ENCODE peak calls at places on chromosomes 11 and 22, in eight cellular contexts. One of them, this sample, is unnamed.

GRCh38 chr11:134157451-134157850 is 66.3 kb downstream of the NCAPD3 start:
- DNase-seq in naive thymus-derived CD4-positive, alpha-beta T cell: no peak
- DNase-seq in OCI-LY7: no peak
- DNase-seq in right atrium auricular region: no peak
- DNase-seq in left ventricle myocardium inferior: no peak
- DNase-seq in tibial artery: no peak
- DNase-seq in A549: no peak
- DNase-seq in astrocyte: no peak
- DNase-seq in this sample: no peak

GRCh38 chr11:78350101-78350645 is 67.4 kb downstream of the GAB2 start:
- DNase-seq in naive thymus-derived CD4-positive, alpha-beta T cell: no peak
- DNase-seq in OCI-LY7: peak; percentile 20
- DNase-seq in right atrium auricular region: no peak
- DNase-seq in left ventricle myocardium inferior: no peak
- DNase-seq in tibial artery: no peak
- DNase-seq in A549: no peak
- DNase-seq in astrocyte: no peak
- DNase-seq in this sample: no peak

GRCh38 chr11:46367244-46367915 is 14.1 kb upstream of the MDK start:
- DNase-seq in naive thymus-derived CD4-positive, alpha-beta T cell: peak; percentile 84
- DNase-seq in OCI-LY7: peak; percentile 69
- DNase-seq in right atrium auricular region: no peak
- DNase-seq in left ventricle myocardium inferior: peak; percentile 75
- DNase-seq in tibial artery: peak; percentile 52
- DNase-seq in A549: peak; percentile 46
- DNase-seq in astrocyte: no peak
- DNase-seq in this sample: peak; percentile 62

GRCh38 chr11:91396243-91397133 is 828.1 kb upstream of the FAT3 start:
- DNase-seq in naive thymus-derived CD4-positive, alpha-beta T cell: no peak
- DNase-seq in OCI-LY7: no peak
- DNase-seq in right atrium auricular region: no peak
- DNase-seq in left ventricle myocardium inferior: no peak
- DNase-seq in tibial artery: no peak
- DNase-seq in A549: peak; percentile 98
- DNase-seq in astrocyte: peak; percentile 47
- DNase-seq in this sample: no peak

GRCh38 chr11:112364962-112365481 is 104.4 kb upstream of the PLET1 start:
- DNase-seq in naive thymus-derived CD4-positive, alpha-beta T cell: no peak
- DNase-seq in OCI-LY7: no peak
- DNase-seq in right atrium auricular region: no peak
- DNase-seq in left ventricle myocardium inferior: no peak
- DNase-seq in tibial artery: no peak
- DNase-seq in A549: peak; percentile 51
- DNase-seq in astrocyte: peak; percentile 82
- DNase-seq in this sample: no peak

GRCh38 chr11:10743354-10744035 is 7.6 kb upstream of the CTR9 start:
- DNase-seq in naive thymus-derived CD4-positive, alpha-beta T cell: peak; percentile 19
- DNase-seq in OCI-LY7: no peak
- DNase-seq in right atrium auricular region: no peak
- DNase-seq in left ventricle myocardium inferior: no peak
- DNase-seq in tibial artery: no peak
- DNase-seq in A549: no peak
- DNase-seq in astrocyte: no peak
- DNase-seq in this sample: no peak

GRCh38 chr11:20258496-20258895 is 98.2 kb upstream of the DBX1 start:
- DNase-seq in naive thymus-derived CD4-positive, alpha-beta T cell: no peak
- DNase-seq in OCI-LY7: no peak
- DNase-seq in right atrium auricular region: no peak
- DNase-seq in left ventricle myocardium inferior: no peak
- DNase-seq in tibial artery: no peak
- DNase-seq in A549: no peak
- DNase-seq in astrocyte: no peak
- DNase-seq in this sample: no peak

GRCh38 chr11:83292709-83293435 is 6.7 kb upstream of the CCDC90B start:
- DNase-seq in naive thymus-derived CD4-positive, alpha-beta T cell: peak; percentile 31
- DNase-seq in OCI-LY7: peak; percentile 75
- DNase-seq in right atrium auricular region: no peak
- DNase-seq in left ventricle myocardium inferior: no peak
- DNase-seq in tibial artery: no peak
- DNase-seq in A549: peak; percentile 67
- DNase-seq in astrocyte: peak; percentile 57
- DNase-seq in this sample: no peak

GRCh38 chr11:45079075-45079444 is 67.4 kb upstream of the PRDM11 start:
- DNase-seq in naive thymus-derived CD4-positive, alpha-beta T cell: no peak
- DNase-seq in OCI-LY7: peak; percentile 22
- DNase-seq in right atrium auricular region: no peak
- DNase-seq in left ventricle myocardium inferior: no peak
- DNase-seq in tibial artery: no peak
- DNase-seq in A549: no peak
- DNase-seq in astrocyte: no peak
- DNase-seq in this sample: no peak

GRCh38 chr11:19242184-19242932 is 1.6 kb upstream of the E2F8 start:
- DNase-seq in naive thymus-derived CD4-positive, alpha-beta T cell: no peak
- DNase-seq in OCI-LY7: no peak
- DNase-seq in right atrium auricular region: no peak
- DNase-seq in left ventricle myocardium inferior: no peak
- DNase-seq in tibial artery: no peak
- DNase-seq in A549: no peak
- DNase-seq in astrocyte: no peak
- DNase-seq in this sample: no peak

GRCh38 chr11:5304046-5304445 is 2.3 kb upstream of the OR51B4 start:
- DNase-seq in naive thymus-derived CD4-positive, alpha-beta T cell: no peak
- DNase-seq in OCI-LY7: no peak
- DNase-seq in right atrium auricular region: no peak
- DNase-seq in left ventricle myocardium inferior: no peak
- DNase-seq in tibial artery: no peak
- DNase-seq in A549: no peak
- DNase-seq in astrocyte: no peak
- DNase-seq in this sample: no peak

GRCh38 chr11:5303643-5304042 is 1.9 kb upstream of the OR51B4 start:
- DNase-seq in naive thymus-derived CD4-positive, alpha-beta T cell: no peak
- DNase-seq in OCI-LY7: no peak
- DNase-seq in right atrium auricular region: no peak
- DNase-seq in left ventricle myocardium inferior: no peak
- DNase-seq in tibial artery: no peak
- DNase-seq in A549: no peak
- DNase-seq in astrocyte: no peak
- DNase-seq in this sample: no peak

GRCh38 chr11:5310423-5310822 is 8.7 kb upstream of the OR51B4 start:
- DNase-seq in naive thymus-derived CD4-positive, alpha-beta T cell: no peak
- DNase-seq in OCI-LY7: no peak
- DNase-seq in right atrium auricular region: no peak
- DNase-seq in left ventricle myocardium inferior: no peak
- DNase-seq in tibial artery: no peak
- DNase-seq in A549: no peak
- DNase-seq in astrocyte: no peak
- DNase-seq in this sample: no peak

GRCh38 chr11:5301846-5302245 is at the start of gene OR51B4:
- DNase-seq in naive thymus-derived CD4-positive, alpha-beta T cell: no peak
- DNase-seq in OCI-LY7: no peak
- DNase-seq in right atrium auricular region: no peak
- DNase-seq in left ventricle myocardium inferior: no peak
- DNase-seq in tibial artery: no peak
- DNase-seq in A549: no peak
- DNase-seq in astrocyte: no peak
- DNase-seq in this sample: no peak

GRCh38 chr11:5307256-5308019 is 5.7 kb upstream of the OR51B4 start:
- DNase-seq in naive thymus-derived CD4-positive, alpha-beta T cell: no peak
- DNase-seq in OCI-LY7: no peak
- DNase-seq in right atrium auricular region: no peak
- DNase-seq in left ventricle myocardium inferior: no peak
- DNase-seq in tibial artery: no peak
- DNase-seq in A549: no peak
- DNase-seq in astrocyte: no peak
- DNase-seq in this sample: no peak
- H3K4me3 ChIP-seq in naive thymus-derived CD4-positive, alpha-beta T cell: no peak overlapping the region
- H3K4me3 ChIP-seq in OCI-LY7: no peak overlapping the region
- H3K4me3 ChIP-seq in right atrium auricular region: no peak overlapping the region
- H3K4me3 ChIP-seq in left ventricle myocardium inferior: no peak overlapping the region
- H3K4me3 ChIP-seq in tibial artery: no peak overlapping the region
- H3K4me3 ChIP-seq in A549: no peak overlapping the region
- H3K4me3 ChIP-seq in astrocyte: no peak overlapping the region
- H3K4me3 ChIP-seq in this sample: no peak overlapping the region

GRCh38 chr22:42553475-42554361 is at the start of gene SERHL2:
- DNase-seq in naive thymus-derived CD4-positive, alpha-beta T cell: peak; percentile 88
- DNase-seq in OCI-LY7: peak; percentile 87
- DNase-seq in right atrium auricular region: peak; percentile 86
- DNase-seq in left ventricle myocardium inferior: peak; percentile 92
- DNase-seq in tibial artery: peak; percentile 82
- DNase-seq in A549: peak; percentile 84
- DNase-seq in astrocyte: peak; percentile 48
- DNase-seq in this sample: peak; percentile 89

GRCh38 chr22:42547562-42547961 is 6.2 kb upstream of the SERHL2 start:
- DNase-seq in naive thymus-derived CD4-positive, alpha-beta T cell: no peak
- DNase-seq in OCI-LY7: no peak
- DNase-seq in right atrium auricular region: no peak
- DNase-seq in left ventricle myocardium inferior: no peak
- DNase-seq in tibial artery: no peak
- DNase-seq in A549: no peak
- DNase-seq in astrocyte: no peak
- DNase-seq in this sample: no peak

GRCh38 chr22:42549329-42550060 is 4.3 kb upstream of the SERHL2 start:
- DNase-seq in naive thymus-derived CD4-positive, alpha-beta T cell: no peak
- DNase-seq in OCI-LY7: peak; percentile 61
- DNase-seq in right atrium auricular region: no peak
- DNase-seq in left ventricle myocardium inferior: no peak
- DNase-seq in tibial artery: no peak
- DNase-seq in A549: no peak
- DNase-seq in astrocyte: no peak
- DNase-seq in this sample: no peak

GRCh38 chr22:42544686-42545085 is 9.1 kb upstream of the SERHL2 start:
- DNase-seq in naive thymus-derived CD4-positive, alpha-beta T cell: no peak
- DNase-seq in OCI-LY7: no peak
- DNase-seq in right atrium auricular region: no peak
- DNase-seq in left ventricle myocardium inferior: no peak
- DNase-seq in tibial artery: no peak
- DNase-seq in A549: peak; percentile 56
- DNase-seq in astrocyte: no peak
- DNase-seq in this sample: no peak

DNA sequence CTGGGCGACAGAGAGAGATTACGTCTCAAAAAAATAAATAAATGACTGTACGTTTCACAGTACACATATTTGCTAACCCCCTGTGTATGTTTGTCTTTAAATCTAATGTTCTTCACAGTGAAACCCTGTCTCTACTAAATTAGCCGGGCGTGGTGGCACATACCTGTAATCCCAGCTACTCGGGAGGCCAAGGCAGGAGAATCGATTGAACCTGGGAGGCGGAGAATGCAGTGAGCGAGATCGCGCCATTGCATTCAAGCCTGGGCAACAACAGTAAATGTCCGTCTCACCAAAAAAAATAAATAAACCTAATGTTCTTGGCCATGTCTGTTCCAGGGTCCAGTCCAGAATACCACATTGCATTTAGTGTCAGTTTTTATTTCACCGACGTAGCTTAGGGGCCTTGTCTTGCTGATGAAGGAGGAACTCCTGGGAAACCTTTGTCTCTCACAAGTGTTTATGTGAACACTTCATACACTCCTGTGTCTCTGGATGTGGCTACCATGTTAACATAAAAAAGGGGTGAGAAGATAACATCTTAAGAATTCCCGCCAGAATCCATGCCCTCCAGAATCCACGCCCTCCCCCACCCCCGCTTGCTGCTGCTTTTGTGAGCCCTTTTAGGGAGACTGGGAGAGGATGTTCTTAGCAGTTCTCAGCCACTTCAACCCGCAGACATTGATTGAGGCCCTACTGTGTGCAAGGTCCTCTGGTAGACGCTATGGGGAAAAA is 5.0 kb upstream of the SERHL2 start:
- DNase-seq in naive thymus-derived CD4-positive, alpha-beta T cell: no peak
- DNase-seq in OCI-LY7: no peak
- DNase-seq in right atrium auricular region: no peak
- DNase-seq in left ventricle myocardium inferior: no peak
- DNase-seq in tibial artery: no peak
- DNase-seq in A549: no peak
- DNase-seq in astrocyte: no peak
- DNase-seq in this sample: no peak
- H3K27ac ChIP-seq in naive thymus-derived CD4-positive, alpha-beta T cell: no peak overlapping the region
- H3K27ac ChIP-seq in OCI-LY7: peak overlapping the region; percentile 99
- H3K27ac ChIP-seq in right atrium auricular region: no peak overlapping the region
- H3K27ac ChIP-seq in left ventricle myocardium inferior: no peak overlapping the region
- H3K27ac ChIP-seq in tibial artery: no peak overlapping the region
- H3K27ac ChIP-seq in A549: no peak overlapping the region
- H3K27ac ChIP-seq in astrocyte: no peak overlapping the region
- H3K27ac ChIP-seq in this sample: no peak overlapping the region

DNA sequence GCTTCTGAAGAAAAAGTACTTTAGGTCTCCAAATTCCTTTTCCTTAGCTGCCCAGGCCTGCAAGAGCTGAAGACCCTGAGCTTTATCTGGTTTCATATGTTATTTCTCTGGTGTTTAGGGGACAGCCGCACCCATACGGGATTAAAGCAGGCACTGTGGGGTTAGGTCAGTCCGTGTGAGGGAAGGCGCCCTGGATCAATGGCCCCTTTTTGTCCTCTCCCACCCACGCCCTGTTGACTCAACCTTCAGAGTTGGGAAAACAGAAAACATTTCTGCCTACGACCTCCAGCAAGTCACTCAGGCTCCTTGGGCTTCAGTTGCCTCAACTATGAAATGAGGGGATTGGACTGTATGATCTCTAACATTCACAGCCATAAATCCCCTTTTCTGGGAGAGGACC is 55.2 kb upstream of the BARX2 start:
- DNase-seq in naive thymus-derived CD4-positive, alpha-beta T cell: no peak
- DNase-seq in OCI-LY7: no peak
- DNase-seq in right atrium auricular region: no peak
- DNase-seq in left ventricle myocardium inferior: no peak
- DNase-seq in tibial artery: no peak
- DNase-seq in A549: no peak
- DNase-seq in astrocyte: no peak
- DNase-seq in this sample: no peak
- H3K4me1 ChIP-seq in naive thymus-derived CD4-positive, alpha-beta T cell: no peaks in the 10 kb centered on the region
- H3K4me1 ChIP-seq in OCI-LY7: no peaks in the 10 kb centered on the region
- H3K4me1 ChIP-seq in right atrium auricular region: no peaks in the 10 kb centered on the region
- H3K4me1 ChIP-seq in left ventricle myocardium inferior: peaks cover 14% of the 10 kb centered on the region
- H3K4me1 ChIP-seq in tibial artery: peaks cover 6% of the 10 kb centered on the region
- H3K4me1 ChIP-seq in A549: peaks cover 23% of the 10 kb centered on the region
- H3K4me1 ChIP-seq in astrocyte: no peaks in the 10 kb centered on the region
- H3K4me1 ChIP-seq in this sample: no peaks in the 10 kb centered on the region

GRCh38 chr11:75068993-75069392 is 27.7 kb downstream of the OR2AT4 start:
- DNase-seq in naive thymus-derived CD4-positive, alpha-beta T cell: no peak
- DNase-seq in OCI-LY7: no peak
- DNase-seq in right atrium auricular region: no peak
- DNase-seq in left ventricle myocardium inferior: no peak
- DNase-seq in tibial artery: no peak
- DNase-seq in A549: no peak
- DNase-seq in astrocyte: no peak
- DNase-seq in this sample: no peak

GRCh38 chr11:75063732-75064314 is 32.9 kb downstream of the OR2AT4 start:
- DNase-seq in naive thymus-derived CD4-positive, alpha-beta T cell: no peak
- DNase-seq in OCI-LY7: no peak
- DNase-seq in right atrium auricular region: no peak
- DNase-seq in left ventricle myocardium inferior: no peak
- DNase-seq in tibial artery: no peak
- DNase-seq in A549: no peak
- DNase-seq in astrocyte: no peak
- DNase-seq in this sample: no peak

GRCh38 chr11:75068559-75068958 is 28.1 kb downstream of the OR2AT4 start:
- DNase-seq in naive thymus-derived CD4-positive, alpha-beta T cell: no peak
- DNase-seq in OCI-LY7: no peak
- DNase-seq in right atrium auricular region: no peak
- DNase-seq in left ventricle myocardium inferior: no peak
- DNase-seq in tibial artery: no peak
- DNase-seq in A549: no peak
- DNase-seq in astrocyte: no peak
- DNase-seq in this sample: no peak

GRCh38 chr11:75069473-75069872 is 27.2 kb downstream of the OR2AT4 start:
- DNase-seq in naive thymus-derived CD4-positive, alpha-beta T cell: no peak
- DNase-seq in OCI-LY7: no peak
- DNase-seq in right atrium auricular region: no peak
- DNase-seq in left ventricle myocardium inferior: no peak
- DNase-seq in tibial artery: no peak
- DNase-seq in A549: no peak
- DNase-seq in astrocyte: no peak
- DNase-seq in this sample: no peak

GRCh38 chr11:75066061-75066460 is 30.6 kb downstream of the OR2AT4 start:
- DNase-seq in naive thymus-derived CD4-positive, alpha-beta T cell: no peak
- DNase-seq in OCI-LY7: no peak
- DNase-seq in right atrium auricular region: no peak
- DNase-seq in left ventricle myocardium inferior: no peak
- DNase-seq in tibial artery: no peak
- DNase-seq in A549: no peak
- DNase-seq in astrocyte: peak; percentile 34
- DNase-seq in this sample: no peak
- H3K4me3 ChIP-seq in naive thymus-derived CD4-positive, alpha-beta T cell: no peak overlapping the region
- H3K4me3 ChIP-seq in OCI-LY7: no peak overlapping the region
- H3K4me3 ChIP-seq in right atrium auricular region: no peak overlapping the region
- H3K4me3 ChIP-seq in left ventricle myocardium inferior: no peak overlapping the region
- H3K4me3 ChIP-seq in tibial artery: no peak overlapping the region
- H3K4me3 ChIP-seq in A549: no peak overlapping the region
- H3K4me3 ChIP-seq in astrocyte: no peak overlapping the region
- H3K4me3 ChIP-seq in this sample: no peak overlapping the region